ENCODE peak calls at places on chromosomes 7 and 10, in ten cellular contexts. One of them, this sample, is unnamed.

GRCh38 chr10:14486777-14487510 is 156.2 kb upstream of the FRMD4A start:
- DNase-seq in right lobe of liver: no peak
- DNase-seq in NCI-H774: peak; percentile 80
- DNase-seq in HTR-8/SVneo: no peak
- DNase-seq in activated CD4-positive, alpha-beta T cell treated with anti-CD3 and anti-CD28 coated beads for 24 hours: no peak
- DNase-seq in endothelial cell: no peak
- DNase-seq in iPS DF 19.7: no peak
- DNase-seq in NCI-H2081: no peak
- DNase-seq in left cardiac atrium: no peak
- DNase-seq in neural crest cell: no peak
- DNase-seq in this sample: no peak

GRCh38 chr10:34880817-34881216 is 65.7 kb upstream of the PARD3 start:
- DNase-seq in right lobe of liver: no peak
- DNase-seq in NCI-H774: no peak
- DNase-seq in HTR-8/SVneo: no peak
- DNase-seq in activated CD4-positive, alpha-beta T cell treated with anti-CD3 and anti-CD28 coated beads for 24 hours: no peak
- DNase-seq in endothelial cell: no peak
- DNase-seq in iPS DF 19.7: no peak
- DNase-seq in NCI-H2081: no peak
- DNase-seq in left cardiac atrium: no peak
- DNase-seq in neural crest cell: no peak
- DNase-seq in this sample: no peak

GRCh38 chr7:151366141-151366871 is 24.7 kb downstream of the NUB1 start:
- DNase-seq in right lobe of liver: no peak
- DNase-seq in NCI-H774: no peak
- DNase-seq in HTR-8/SVneo: no peak
- DNase-seq in activated CD4-positive, alpha-beta T cell treated with anti-CD3 and anti-CD28 coated beads for 24 hours: no peak
- DNase-seq in endothelial cell: no peak
- DNase-seq in iPS DF 19.7: no peak
- DNase-seq in NCI-H2081: no peak
- DNase-seq in left cardiac atrium: no peak
- DNase-seq in neural crest cell: no peak
- DNase-seq in this sample: no peak

GRCh38 chr10:21212275-21212674 is 313.2 kb downstream of the SKIDA1 start:
- DNase-seq in right lobe of liver: no peak
- DNase-seq in NCI-H774: no peak
- DNase-seq in HTR-8/SVneo: no peak
- DNase-seq in activated CD4-positive, alpha-beta T cell treated with anti-CD3 and anti-CD28 coated beads for 24 hours: no peak
- DNase-seq in endothelial cell: no peak
- DNase-seq in iPS DF 19.7: no peak
- DNase-seq in NCI-H2081: no peak
- DNase-seq in left cardiac atrium: no peak
- DNase-seq in neural crest cell: no peak
- DNase-seq in this sample: no peak

GRCh38 chr7:157377436-157378124 is 40.8 kb downstream of the DNAJB6 start:
- DNase-seq in right lobe of liver: no peak
- DNase-seq in NCI-H774: no peak
- DNase-seq in HTR-8/SVneo: no peak
- DNase-seq in activated CD4-positive, alpha-beta T cell treated with anti-CD3 and anti-CD28 coated beads for 24 hours: no peak
- DNase-seq in endothelial cell: no peak
- DNase-seq in iPS DF 19.7: no peak
- DNase-seq in NCI-H2081: no peak
- DNase-seq in left cardiac atrium: no peak
- DNase-seq in neural crest cell: no peak
- DNase-seq in this sample: no peak

GRCh38 chr10:22856444-22857074 is 71.3 kb upstream of the ARMC3 start:
- DNase-seq in right lobe of liver: no peak
- DNase-seq in NCI-H774: no peak
- DNase-seq in HTR-8/SVneo: no peak
- DNase-seq in activated CD4-positive, alpha-beta T cell treated with anti-CD3 and anti-CD28 coated beads for 24 hours: no peak
- DNase-seq in endothelial cell: no peak
- DNase-seq in iPS DF 19.7: no peak
- DNase-seq in NCI-H2081: no peak
- DNase-seq in left cardiac atrium: no peak
- DNase-seq in neural crest cell: no peak
- DNase-seq in this sample: no peak

GRCh38 chr7:15832996-15833395 is 146.5 kb upstream of the MEOX2 start:
- DNase-seq in right lobe of liver: no peak
- DNase-seq in NCI-H774: no peak
- DNase-seq in HTR-8/SVneo: no peak
- DNase-seq in activated CD4-positive, alpha-beta T cell treated with anti-CD3 and anti-CD28 coated beads for 24 hours: no peak
- DNase-seq in endothelial cell: no peak
- DNase-seq in iPS DF 19.7: no peak
- DNase-seq in NCI-H2081: no peak
- DNase-seq in left cardiac atrium: peak; percentile 80
- DNase-seq in neural crest cell: no peak
- DNase-seq in this sample: no peak

GRCh38 chr10:3172081-3172445 is 519 bp downstream of the PITRM1 start:
- DNase-seq in right lobe of liver: no peak
- DNase-seq in NCI-H774: no peak
- DNase-seq in HTR-8/SVneo: peak; percentile 13
- DNase-seq in activated CD4-positive, alpha-beta T cell treated with anti-CD3 and anti-CD28 coated beads for 24 hours: peak; percentile 27
- DNase-seq in endothelial cell: no peak
- DNase-seq in iPS DF 19.7: no peak
- DNase-seq in NCI-H2081: no peak
- DNase-seq in left cardiac atrium: no peak
- DNase-seq in neural crest cell: no peak
- DNase-seq in this sample: no peak

GRCh38 chr7:156128496-156128895 is 316.2 kb upstream of the SHH start:
- DNase-seq in right lobe of liver: no peak
- DNase-seq in NCI-H774: no peak
- DNase-seq in HTR-8/SVneo: no peak
- DNase-seq in activated CD4-positive, alpha-beta T cell treated with anti-CD3 and anti-CD28 coated beads for 24 hours: no peak
- DNase-seq in endothelial cell: no peak
- DNase-seq in iPS DF 19.7: no peak
- DNase-seq in NCI-H2081: no peak
- DNase-seq in left cardiac atrium: no peak
- DNase-seq in neural crest cell: no peak
- DNase-seq in this sample: no peak

GRCh38 chr7:150857276-150858055 is 5.1 kb downstream of the AOC1 start:
- DNase-seq in right lobe of liver: no peak
- DNase-seq in NCI-H774: no peak
- DNase-seq in HTR-8/SVneo: no peak
- DNase-seq in activated CD4-positive, alpha-beta T cell treated with anti-CD3 and anti-CD28 coated beads for 24 hours: no peak
- DNase-seq in endothelial cell: no peak
- DNase-seq in iPS DF 19.7: no peak
- DNase-seq in NCI-H2081: no peak
- DNase-seq in left cardiac atrium: no peak
- DNase-seq in neural crest cell: no peak
- DNase-seq in this sample: no peak

GRCh38 chr10:59905066-59905734 is 1.2 kb downstream of the CCDC6 start:
- DNase-seq in right lobe of liver: peak; percentile 57
- DNase-seq in NCI-H774: no peak
- DNase-seq in HTR-8/SVneo: no peak
- DNase-seq in activated CD4-positive, alpha-beta T cell treated with anti-CD3 and anti-CD28 coated beads for 24 hours: peak; percentile 43
- DNase-seq in endothelial cell: peak; percentile 56
- DNase-seq in iPS DF 19.7: no peak
- DNase-seq in NCI-H2081: no peak
- DNase-seq in left cardiac atrium: peak; percentile 58
- DNase-seq in neural crest cell: peak; percentile 12
- DNase-seq in this sample: peak; percentile 59

GRCh38 chr10:5147255-5147980 is 37.5 kb downstream of the AKR1C8 start:
- DNase-seq in right lobe of liver: no peak
- DNase-seq in NCI-H774: no peak
- DNase-seq in HTR-8/SVneo: no peak
- DNase-seq in activated CD4-positive, alpha-beta T cell treated with anti-CD3 and anti-CD28 coated beads for 24 hours: no peak
- DNase-seq in endothelial cell: no peak
- DNase-seq in iPS DF 19.7: no peak
- DNase-seq in NCI-H2081: no peak
- DNase-seq in left cardiac atrium: no peak
- DNase-seq in neural crest cell: no peak
- DNase-seq in this sample: no peak

GRCh38 chr7:32200593-32200992 is 130.4 kb upstream of the PDE1C start:
- DNase-seq in right lobe of liver: no peak
- DNase-seq in NCI-H774: no peak
- DNase-seq in HTR-8/SVneo: no peak
- DNase-seq in activated CD4-positive, alpha-beta T cell treated with anti-CD3 and anti-CD28 coated beads for 24 hours: no peak
- DNase-seq in endothelial cell: no peak
- DNase-seq in iPS DF 19.7: no peak
- DNase-seq in NCI-H2081: no peak
- DNase-seq in left cardiac atrium: no peak
- DNase-seq in neural crest cell: no peak
- DNase-seq in this sample: no peak

GRCh38 chr7:110650313-110650712 is 440.6 kb upstream of the LRRN3 start:
- DNase-seq in right lobe of liver: no peak
- DNase-seq in NCI-H774: no peak
- DNase-seq in HTR-8/SVneo: no peak
- DNase-seq in activated CD4-positive, alpha-beta T cell treated with anti-CD3 and anti-CD28 coated beads for 24 hours: no peak
- DNase-seq in endothelial cell: no peak
- DNase-seq in iPS DF 19.7: no peak
- DNase-seq in NCI-H2081: no peak
- DNase-seq in left cardiac atrium: no peak
- DNase-seq in neural crest cell: no peak
- DNase-seq in this sample: no peak

GRCh38 chr10:84432891-84433290 is 104.5 kb downstream of the CCSER2 start:
- DNase-seq in right lobe of liver: no peak
- DNase-seq in NCI-H774: no peak
- DNase-seq in HTR-8/SVneo: no peak
- DNase-seq in activated CD4-positive, alpha-beta T cell treated with anti-CD3 and anti-CD28 coated beads for 24 hours: no peak
- DNase-seq in endothelial cell: no peak
- DNase-seq in iPS DF 19.7: no peak
- DNase-seq in NCI-H2081: no peak
- DNase-seq in left cardiac atrium: no peak
- DNase-seq in neural crest cell: no peak
- DNase-seq in this sample: no peak

GRCh38 chr10:101761226-101761625 is 14.7 kb downstream of the FGF8 start:
- DNase-seq in right lobe of liver: no peak
- DNase-seq in NCI-H774: no peak
- DNase-seq in HTR-8/SVneo: no peak
- DNase-seq in activated CD4-positive, alpha-beta T cell treated with anti-CD3 and anti-CD28 coated beads for 24 hours: no peak
- DNase-seq in endothelial cell: no peak
- DNase-seq in iPS DF 19.7: no peak
- DNase-seq in NCI-H2081: no peak
- DNase-seq in left cardiac atrium: no peak
- DNase-seq in neural crest cell: no peak
- DNase-seq in this sample: no peak

GRCh38 chr7:18753972-18754610 is 258.5 kb downstream of the HDAC9 start:
- DNase-seq in right lobe of liver: no peak
- DNase-seq in NCI-H774: no peak
- DNase-seq in HTR-8/SVneo: no peak
- DNase-seq in activated CD4-positive, alpha-beta T cell treated with anti-CD3 and anti-CD28 coated beads for 24 hours: no peak
- DNase-seq in endothelial cell: no peak
- DNase-seq in iPS DF 19.7: no peak
- DNase-seq in NCI-H2081: no peak
- DNase-seq in left cardiac atrium: no peak
- DNase-seq in neural crest cell: no peak
- DNase-seq in this sample: no peak